ENCODE peak calls at places on chromosome 14, in four cellular contexts. One of them, this sample, is unnamed.

GRCh38 chr14:68548194-68549056 is 244.4 kb downstream of the ZFP36L1 start:
- DNase-seq in uterus: peak
- DNase-seq in colonic mucosa: peak
- DNase-seq in spleen: no peak
- DNase-seq in this sample: peak

GRCh38 chr14:74979029-74979428 is 23.6 kb upstream of the PGF start:
- DNase-seq in uterus: no peak
- DNase-seq in colonic mucosa: no peak
- DNase-seq in spleen: no peak
- DNase-seq in this sample: no peak

GRCh38 chr14:66066991-66067788 is 419.0 kb upstream of the CCDC196 start:
- DNase-seq in uterus: no peak
- DNase-seq in colonic mucosa: no peak
- DNase-seq in spleen: no peak
- DNase-seq in this sample: no peak

GRCh38 chr14:50622978-50623377 is 45.1 kb downstream of the SAV1 start:
- DNase-seq in uterus: no peak
- DNase-seq in colonic mucosa: no peak
- DNase-seq in spleen: no peak
- DNase-seq in this sample: no peak

GRCh38 chr14:66405158-66405557 is 81.0 kb upstream of the CCDC196 start:
- DNase-seq in uterus: no peak
- DNase-seq in colonic mucosa: no peak
- DNase-seq in spleen: no peak
- DNase-seq in this sample: peak

GRCh38 chr14:32507029-32507984 is 178.2 kb downstream of the AKAP6 start:
- DNase-seq in uterus: no peak
- DNase-seq in colonic mucosa: no peak
- DNase-seq in spleen: no peak
- DNase-seq in this sample: no peak

GRCh38 chr14:33814010-33814409 is 136.9 kb downstream of the EGLN3 start:
- DNase-seq in uterus: no peak
- DNase-seq in colonic mucosa: no peak
- DNase-seq in spleen: no peak
- DNase-seq in this sample: no peak

GRCh38 chr14:79483989-79484388 is 727.3 kb downstream of the DIO2 start:
- DNase-seq in uterus: no peak
- DNase-seq in colonic mucosa: no peak
- DNase-seq in spleen: no peak
- DNase-seq in this sample: no peak

GRCh38 chr14:82911930-82912329 is 1378.3 kb upstream of the SEL1L start:
- DNase-seq in uterus: no peak
- DNase-seq in colonic mucosa: no peak
- DNase-seq in spleen: no peak
- DNase-seq in this sample: no peak

GRCh38 chr14:55581011-55581806 is 1.2 kb downstream of the KTN1 start:
- DNase-seq in uterus: peak
- DNase-seq in colonic mucosa: no peak
- DNase-seq in spleen: peak
- DNase-seq in this sample: peak

GRCh38 chr14:44897844-44898151 is 63.9 kb downstream of the KLHL28 start:
- DNase-seq in uterus: no peak
- DNase-seq in colonic mucosa: no peak
- DNase-seq in spleen: no peak
- DNase-seq in this sample: no peak

GRCh38 chr14:82546401-82546800 is 1012.7 kb upstream of the SEL1L start:
- DNase-seq in uterus: no peak
- DNase-seq in colonic mucosa: no peak
- DNase-seq in spleen: no peak
- DNase-seq in this sample: no peak

GRCh38 chr14:51776102-51776894 is 84.1 kb upstream of the GNG2 start:
- DNase-seq in uterus: peak
- DNase-seq in colonic mucosa: peak
- DNase-seq in spleen: no peak
- DNase-seq in this sample: peak

GRCh38 chr14:89543420-89543790 is 126.4 kb upstream of the FOXN3 start:
- DNase-seq in uterus: peak
- DNase-seq in colonic mucosa: no peak
- DNase-seq in spleen: no peak
- DNase-seq in this sample: no peak

GRCh38 chr14:91904483-91904882 is 37.1 kb upstream of the TC2N start:
- DNase-seq in uterus: no peak
- DNase-seq in colonic mucosa: no peak
- DNase-seq in spleen: no peak
- DNase-seq in this sample: no peak
- H3K27ac ChIP-seq in uterus: peak
- H3K27ac ChIP-seq in colonic mucosa: no peak
- H3K27ac ChIP-seq in spleen: peak
- H3K27ac ChIP-seq in this sample: no peak

DNA sequence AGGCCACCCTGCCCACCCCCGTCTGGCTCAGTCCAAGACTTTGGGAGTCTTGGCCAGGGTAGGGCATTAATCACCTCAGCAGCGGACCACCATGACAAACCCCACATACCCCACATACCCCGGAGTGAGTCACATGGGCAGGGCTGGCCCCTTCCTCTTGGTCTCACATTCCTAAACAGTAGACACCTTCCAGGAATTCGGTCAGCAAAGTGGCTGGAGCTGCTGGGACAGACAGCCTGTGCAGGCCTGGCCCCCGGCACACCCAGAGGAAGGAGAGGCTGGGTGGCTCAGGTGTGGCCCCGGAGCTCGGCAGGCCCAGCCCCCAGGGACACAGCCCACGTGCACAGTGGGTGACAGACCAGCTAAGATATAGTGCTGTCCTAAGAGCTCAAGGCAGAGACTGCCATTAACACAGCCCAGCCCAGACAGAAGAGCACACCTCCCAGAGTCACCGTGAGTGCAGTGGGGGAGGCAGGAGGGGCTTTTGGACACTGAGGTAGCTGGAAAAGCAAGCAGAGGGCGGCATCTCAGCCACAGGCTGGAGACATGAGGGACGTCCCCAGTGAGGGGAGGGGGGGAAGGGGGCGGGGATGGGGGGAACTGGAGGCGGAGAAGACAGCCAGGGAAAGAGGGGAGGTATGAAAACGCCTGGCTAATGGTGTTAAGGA is 24.0 kb downstream of the CCDC85C start:
- DNase-seq in uterus: peak
- DNase-seq in colonic mucosa: peak
- DNase-seq in spleen: no peak
- DNase-seq in this sample: no peak
- H3K4me3 ChIP-seq in uterus: no peak
- H3K4me3 ChIP-seq in colonic mucosa: no peak
- H3K4me3 ChIP-seq in spleen: no peak
- H3K4me3 ChIP-seq in this sample: no peak

DNA sequence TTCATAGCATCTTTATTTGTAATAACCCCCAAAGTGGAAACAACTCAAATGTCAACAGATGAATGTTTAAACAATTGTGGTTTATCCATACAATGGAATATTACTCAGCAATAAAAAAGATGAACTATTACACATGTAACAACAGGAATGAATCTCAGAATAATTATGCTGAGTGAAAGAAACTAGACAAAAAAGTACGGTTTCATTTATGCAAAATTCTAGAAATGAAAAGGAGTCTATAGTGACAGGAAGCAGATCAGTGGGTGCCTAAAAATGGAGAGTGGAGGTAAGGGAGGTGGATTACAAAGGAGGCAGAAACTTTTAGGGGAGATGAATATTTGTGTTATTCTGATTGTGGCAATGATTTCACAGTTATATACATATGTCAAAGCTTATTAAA is 4.8 kb downstream of the PRKCH start:
- DNase-seq in uterus: no peak
- DNase-seq in colonic mucosa: no peak
- DNase-seq in spleen: no peak
- DNase-seq in this sample: no peak
- H3K27ac ChIP-seq in uterus: peak
- H3K27ac ChIP-seq in colonic mucosa: no peak
- H3K27ac ChIP-seq in spleen: peak
- H3K27ac ChIP-seq in this sample: no peak

GRCh38 chr14:95537298-95538089 is 2.6 kb downstream of the GLRX5 start:
- DNase-seq in uterus: no peak
- DNase-seq in colonic mucosa: no peak
- DNase-seq in spleen: no peak
- DNase-seq in this sample: no peak
- H3K4me3 ChIP-seq in uterus: no peak
- H3K4me3 ChIP-seq in colonic mucosa: no peak
- H3K4me3 ChIP-seq in spleen: no peak
- H3K4me3 ChIP-seq in this sample: no peak

GRCh38 chr14:76948976-76949375 is 79.5 kb downstream of the IRF2BPL start:
- DNase-seq in uterus: no peak
- DNase-seq in colonic mucosa: no peak
- DNase-seq in spleen: no peak
- DNase-seq in this sample: no peak
- H3K27ac ChIP-seq in uterus: no peak
- H3K27ac ChIP-seq in colonic mucosa: no peak
- H3K27ac ChIP-seq in spleen: no peak
- H3K27ac ChIP-seq in this sample: no peak

DNA sequence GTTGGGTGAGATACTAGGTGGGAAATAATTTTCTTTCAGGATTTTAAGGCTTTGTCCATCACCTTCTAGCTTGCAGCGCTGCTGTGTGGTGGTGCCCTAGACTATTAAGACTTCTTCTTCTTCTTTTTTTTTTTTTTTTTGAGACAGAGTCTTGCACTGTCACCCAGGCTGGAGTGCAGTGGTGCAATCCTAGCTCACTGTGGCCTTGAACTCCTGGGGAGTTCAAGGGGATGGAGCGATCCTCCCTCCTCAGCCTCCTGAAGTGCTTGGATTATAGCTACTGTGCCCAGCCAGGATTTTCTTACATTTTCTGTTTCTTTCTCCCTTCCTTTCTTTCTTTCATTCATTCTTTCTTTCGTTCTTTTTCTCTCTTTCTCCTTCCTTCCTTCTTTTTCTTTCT is 10.2 kb upstream of the MTA1 start:
- DNase-seq in uterus: no peak
- DNase-seq in colonic mucosa: no peak
- DNase-seq in spleen: no peak
- DNase-seq in this sample: no peak
- H3K4me3 ChIP-seq in uterus: no peak
- H3K4me3 ChIP-seq in colonic mucosa: no peak
- H3K4me3 ChIP-seq in spleen: no peak
- H3K4me3 ChIP-seq in this sample: no peak